ENCODE peak calls at places on chromosomes 16 and 17, in ten cellular contexts. F, K, Q, L, I, Z, V, X, A and U are unnamed samples.
A peak's percentile ranks its signal among the peaks of the same experiment; 100 is the strongest.

GRCh38 chr16:87297918-87298631 is 19.1 kb downstream of the C16orf95 start:
- DNase-seq in K (peak; percentile 38), V (no peak), X (peak; percentile 67), F (no peak), L (no peak), I (peak; percentile 10), A (peak; percentile 26), Q (no peak), Z (peak; percentile 92), U (no peak)

GRCh38 chr16:69839240-69839688 is 77.1 kb downstream of the WWP2 start:
- DNase-seq in F (no peak), V (no peak), Q (no peak), X (no peak), K (no peak), A (no peak), I (no peak), Z (no peak), L (no peak), U (peak; percentile 41)

GRCh38 chr16:58727028-58727781 is 6.9 kb downstream of the GOT2 start:
- DNase-seq in I (no peak), L (no peak), X (no peak), V (peak; percentile 23), Z (no peak), F (no peak), K (no peak), A (no peak), Q (no peak), U (no peak)

GRCh38 chr17:58047751-58048150 is 35.5 kb upstream of the DYNLL2 start:
- DNase-seq in A (no peak), Z (no peak), Q (no peak), X (no peak), L (no peak), I (no peak), F (no peak), K (no peak), V (no peak), U (no peak)

GRCh38 chr16:79876332-79876730 is 275.8 kb upstream of the MAF start:
- DNase-seq in A (no peak), I (no peak), Q (no peak), V (no peak), F (no peak), L (no peak), K (no peak), Z (peak; percentile 13), X (no peak), U (no peak)

GRCh38 chr17:57870283-57870635 is 20.4 kb upstream of the MRPS23 start:
- DNase-seq in F (no peak), Q (no peak), I (peak; percentile 61), L (no peak), Z (no peak), K (no peak), X (no peak), A (no peak), V (no peak), U (no peak)

GRCh38 chr17:17638467-17638866 is 42.8 kb upstream of the RAI1 start:
- DNase-seq in F (no peak), Z (no peak), A (no peak), K (no peak), I (no peak), L (no peak), V (no peak), Q (no peak), X (no peak), U (no peak)

GRCh38 chr17:59056857-59057256 is 49.8 kb downstream of the TRIM37 start:
- DNase-seq in L (no peak), V (no peak), Q (no peak), K (no peak), Z (no peak), X (no peak), F (no peak), A (no peak), I (no peak), U (no peak)

GRCh38 chr16:73231969-73232554 is 184.1 kb upstream of the ZFHX3 start:
- DNase-seq in Z (no peak), V (no peak), A (peak; percentile 14), F (no peak), Q (no peak), X (no peak), I (no peak), K (peak; percentile 39), L (no peak), U (no peak)

GRCh38 chr16:85221810-85222150 is 109.5 kb upstream of the CIBAR2 start:
- DNase-seq in K (no peak), F (no peak), A (no peak), X (no peak), Z (no peak), Q (no peak), I (no peak), L (no peak), V (no peak), U (no peak)

GRCh38 chr17:46878055-46878454 is 26.7 kb downstream of the WNT9B start:
- DNase-seq in V (peak; percentile 69), K (no peak), A (no peak), X (no peak), L (peak; percentile 70), Z (no peak), I (no peak), Q (no peak), F (no peak), U (no peak)

GRCh38 chr17:47872019-47872650 is 21.2 kb upstream of the SP6 start:
- DNase-seq in I (no peak), Q (no peak), L (no peak), V (no peak), F (no peak), X (no peak), A (no peak), Z (peak; percentile 70), K (no peak), U (no peak)

GRCh38 chr17:2719861-2720260 is 8.3 kb upstream of the CLUH start:
- DNase-seq in Z (no peak), K (no peak), A (no peak), F (no peak), V (no peak), Q (no peak), I (no peak), L (no peak), X (no peak), U (no peak)

GRCh38 chr17:17748604-17749003 is 67.3 kb downstream of the RAI1 start:
- DNase-seq in I (no peak), Q (no peak), K (no peak), V (no peak), F (no peak), Z (no peak), X (no peak), A (no peak), L (no peak), U (no peak)

GRCh38 chr16:88778541-88779065 is 6.4 kb downstream of the PIEZO1 start:
- DNase-seq in I (no peak), X (no peak), A (no peak), L (no peak), Q (no peak), F (no peak), K (peak; percentile 58), Z (peak; percentile 19), V (no peak), U (peak; percentile 46)

GRCh38 chr17:55770220-55770870 is 19.5 kb downstream of the PCTP start:
- DNase-seq in K (no peak), A (peak; percentile 83), X (peak; percentile 46), F (no peak), I (peak; percentile 72), Q (no peak), L (no peak), V (no peak), Z (peak; percentile 76), U (no peak)
- TF ChIP-seq CTCF in K (peak; percentile 36), A (peak; percentile 45), X (peak; percentile 87), F (peak; percentile 69), I (peak; percentile 69), Q (peak; percentile 57), L (peak; percentile 54), V (peak; percentile 71), Z (peak; percentile 71), U (no peak)

GRCh38 chr17:65332779-65333178 is 195.6 kb downstream of the RGS9 start:
- DNase-seq in L (no peak), A (no peak), Z (no peak), K (no peak), I (no peak), X (no peak), V (no peak), Q (no peak), F (no peak), U (no peak)
- H3K4me1 ChIP-seq in L (no peaks in the 10 kb centered on the region), A (no peaks in the 10 kb centered on the region), Z (no peaks in the 10 kb centered on the region), K (no peaks in the 10 kb centered on the region), I (no peaks in the 10 kb centered on the region), X (no peaks in the 10 kb centered on the region), V (no peaks in the 10 kb centered on the region), Q (no peaks in the 10 kb centered on the region), F (no peaks in the 10 kb centered on the region), U (no peaks in the 10 kb centered on the region)

DNA sequence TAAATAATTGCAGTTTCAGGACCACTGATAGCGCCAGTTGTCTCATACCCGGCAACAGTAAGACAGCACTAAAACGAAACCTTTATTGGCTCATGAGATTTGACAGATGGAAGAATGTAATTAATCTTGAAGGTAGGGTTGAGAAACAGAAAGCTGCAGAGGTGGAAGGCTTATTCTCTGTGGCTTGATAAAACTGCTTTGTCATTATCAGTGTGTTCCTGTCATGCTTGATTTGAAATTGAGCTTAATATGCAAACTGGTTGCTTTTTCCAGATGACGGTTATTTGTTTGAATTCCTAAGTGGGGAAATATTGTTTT is 1.3 kb downstream of the ATP6V0A1 start:
- DNase-seq in L (no peak), I (peak; percentile 62), Z (no peak), X (peak; percentile 42), Q (no peak), F (no peak), A (peak; percentile 63), V (no peak), K (no peak), U (no peak)
- H3K4me3 ChIP-seq in L (peak overlapping the region; percentile 73), I (peak overlapping the region; percentile 80), Z (peak overlapping the region; percentile 71), X (peak overlapping the region; percentile 84), Q (peak overlapping the region; percentile 97), F (peak overlapping the region; percentile 91), A (no peak overlapping the region), V (peak overlapping the region; percentile 87), K (peak overlapping the region; percentile 52), U (no peak overlapping the region)

DNA sequence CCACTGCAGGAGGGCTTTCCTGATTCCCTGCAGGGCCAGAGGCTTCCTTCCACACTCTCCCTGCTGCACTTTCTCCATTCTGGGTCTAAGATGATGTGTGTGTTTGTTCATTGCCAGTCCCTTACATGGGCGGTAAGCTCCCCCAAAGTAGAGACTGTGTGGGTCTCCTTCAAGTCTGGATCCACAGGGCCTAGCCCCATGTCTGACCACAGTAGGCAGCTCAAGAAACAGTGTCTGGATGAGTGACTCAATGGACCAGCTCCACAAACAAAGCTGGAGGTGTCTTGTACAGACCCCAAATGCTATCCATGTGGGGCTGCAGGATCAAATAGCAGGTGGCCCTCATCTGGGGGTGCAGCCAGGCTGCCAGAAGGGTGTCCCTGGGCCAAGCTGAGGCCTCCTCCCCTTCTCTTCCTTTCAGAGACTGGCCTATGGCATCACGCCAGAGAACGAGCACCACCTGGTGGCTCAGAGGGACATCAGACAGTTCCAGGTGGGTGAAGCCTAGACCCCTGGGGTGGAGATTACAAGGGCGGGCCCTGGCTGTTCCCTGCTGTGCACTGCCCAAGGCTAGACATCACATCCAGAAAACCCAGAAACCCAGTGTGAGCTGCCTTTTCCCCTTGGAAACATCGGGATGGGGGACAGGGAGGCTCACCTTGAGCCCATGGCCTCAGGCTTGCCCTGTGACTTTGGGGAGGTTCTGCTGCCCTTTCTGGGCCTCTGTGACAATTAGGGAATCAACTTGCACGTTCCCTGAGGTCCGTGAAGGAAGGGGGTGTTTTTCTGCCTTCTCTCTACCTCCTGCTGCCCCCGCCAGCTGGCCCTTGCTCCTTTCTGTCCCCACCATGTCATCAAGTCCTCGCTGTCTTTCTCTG is 45.9 kb downstream of the SLC6A2 start:
- DNase-seq in Q (no peak), A (peak; percentile 54), V (peak; percentile 57), F (no peak), K (peak; percentile 88), Z (peak; percentile 74), L (peak; percentile 72), X (peak; percentile 59), I (peak; percentile 26), U (no peak)
- TF ChIP-seq CTCF in Q (peak; percentile 40), A (peak; percentile 53), V (peak; percentile 64), F (peak; percentile 70), K (peak; percentile 51), Z (peak; percentile 67), L (peak; percentile 65), X (peak; percentile 79), I (peak; percentile 48), U (no peak)